ENCODE peak calls at places on chromosomes 6 and 20, in five cellular contexts. T is HCT116, L is GM12878, D is HepG2, Q is K562. X is an unnamed sample.

GRCh38 chr6:159110013-159110412 is 59.2 kb upstream of the FNDC1 start:
- DNase-seq in T (peak), L (no peak), D (peak), Q (peak), X (peak)

GRCh38 chr6:168871535-168872106 is 382.0 kb downstream of the THBS2 start:
- DNase-seq in T (no peak), L (no peak), D (no peak), Q (no peak), X (no peak)

GRCh38 chr6:132811276-132811675 is 3.1 kb upstream of the RPS12 start:
- DNase-seq in T (no peak), L (no peak), D (peak), Q (no peak), X (no peak)

GRCh38 chr6:47161176-47161687 is 119.1 kb upstream of the ADGRF1 start:
- DNase-seq in T (peak), L (no peak), D (no peak), Q (no peak), X (no peak)

GRCh38 chr6:155117266-155117665 is 122.2 kb downstream of the TIAM2 start:
- DNase-seq in T (no peak), L (no peak), D (no peak), Q (no peak), X (no peak)

GRCh38 chr6:90105766-90106165 is 190.9 kb downstream of the BACH2 start:
- DNase-seq in T (no peak), L (no peak), D (no peak), Q (no peak), X (no peak)

GRCh38 chr20:17735206-17735804 is 35.5 kb downstream of the BANF2 start:
- DNase-seq in T (no peak), L (no peak), D (no peak), Q (no peak), X (no peak)

GRCh38 chr6:10463491-10464481 is 48.9 kb upstream of the TFAP2A start:
- DNase-seq in T (no peak), L (no peak), D (no peak), Q (peak), X (no peak)

GRCh38 chr6:39357998-39358686 is 35.6 kb upstream of the KCNK16 start:
- DNase-seq in T (no peak), L (no peak), D (no peak), Q (no peak), X (peak)

GRCh38 chr6:166465671-166466087 is 82.9 kb upstream of the MPC1 start:
- DNase-seq in T (no peak), L (no peak), D (no peak), Q (peak), X (peak)

GRCh38 chr6:20236899-20237600 is 24.8 kb upstream of the MBOAT1 start:
- DNase-seq in T (no peak), L (no peak), D (no peak), Q (no peak), X (no peak)

GRCh38 chr6:100865525-100865924 is 15.6 kb downstream of the ASCC3 start:
- DNase-seq in T (no peak), L (no peak), D (no peak), Q (no peak), X (no peak)

GRCh38 chr20:4026093-4026601 is 10.8 kb upstream of the RNF24 start:
- DNase-seq in T (no peak), L (no peak), D (peak), Q (peak), X (peak)

GRCh38 chr6:57190140-57190539 is 18.0 kb downstream of the BAG2 start:
- DNase-seq in T (no peak), L (no peak), D (peak), Q (no peak), X (no peak)

GRCh38 chr20:17202668-17203067 is 24.2 kb upstream of the PCSK2 start:
- DNase-seq in T (no peak), L (no peak), D (no peak), Q (no peak), X (no peak)

GRCh38 chr6:90347411-90347841 is 50.8 kb upstream of the BACH2 start:
- DNase-seq in T (no peak), L (no peak), D (no peak), Q (no peak), X (no peak)

GRCh38 chr6:33199687-33200233 is 705 bp downstream of the RXRB start:
- DNase-seq in T (peak), L (no peak), D (peak), Q (peak), X (peak)

GRCh38 chr20:14512856-14513255 is 175.4 kb upstream of the FLRT3 start:
- DNase-seq in T (no peak), L (no peak), D (no peak), Q (no peak), X (no peak)

GRCh38 chr6:129592516-129593232 is 117.3 kb downstream of the ARHGAP18 start:
- DNase-seq in T (no peak), L (no peak), D (no peak), Q (no peak), X (no peak)

GRCh38 chr6:26031151-26031594 is 56.1 kb upstream of the HFE start:
- DNase-seq in T (no peak), L (no peak), D (no peak), Q (no peak), X (no peak)

GRCh38 chr6:26033132-26033941 is 53.9 kb upstream of the HFE start:
- DNase-seq in T (peak), L (peak), D (peak), Q (peak), X (peak)

GRCh38 chr6:26032387-26033131 is 54.7 kb upstream of the HFE start:
- DNase-seq in T (no peak), L (peak), D (no peak), Q (no peak), X (no peak)

GRCh38 chr6:26030716-26031115 is 56.5 kb upstream of the HFE start:
- DNase-seq in T (no peak), L (no peak), D (no peak), Q (no peak), X (no peak)

DNA sequence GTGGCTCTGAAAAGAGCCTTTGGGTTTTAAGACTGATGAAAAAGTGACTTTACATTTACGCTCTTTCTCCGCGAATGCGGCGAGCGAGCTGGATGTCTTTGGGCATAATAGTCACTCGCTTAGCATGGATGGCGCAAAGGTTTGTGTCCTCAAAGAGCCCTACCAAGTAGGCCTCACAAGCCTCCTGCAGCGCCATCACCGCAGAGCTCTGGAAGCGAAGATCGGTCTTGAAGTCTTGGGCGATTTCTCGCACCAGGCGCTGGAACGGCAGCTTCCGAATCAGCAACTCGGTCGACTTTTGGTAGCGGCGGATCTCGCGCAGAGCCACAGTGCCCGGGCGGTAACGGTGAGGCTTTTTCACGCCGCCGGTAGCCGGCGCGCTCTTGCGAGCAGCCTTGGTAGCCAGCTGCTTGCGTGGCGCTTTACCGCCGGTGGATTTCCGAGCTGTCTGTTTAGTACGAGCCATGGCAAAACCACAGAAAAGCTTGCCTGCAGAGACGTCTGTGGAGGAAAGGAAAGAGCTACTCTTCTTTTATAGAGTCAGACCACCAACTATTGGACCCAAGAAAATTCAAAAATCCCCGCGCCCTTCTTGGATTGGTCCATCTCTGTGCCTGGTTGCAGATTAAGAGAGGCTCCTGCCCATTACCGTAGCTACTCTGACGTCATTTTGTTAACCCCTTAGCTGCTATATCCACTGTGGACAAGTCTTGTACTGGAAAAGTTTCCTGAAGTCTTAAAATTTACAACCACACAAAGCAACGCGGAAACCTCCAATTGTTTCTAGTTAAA is 55.4 kb upstream of the HFE start:
- DNase-seq in T (peak), L (peak), D (peak), Q (peak), X (peak)
- H3K9ac ChIP-seq in T (peak), L (peak), D (peak), Q (peak), X (peak)

DNA sequence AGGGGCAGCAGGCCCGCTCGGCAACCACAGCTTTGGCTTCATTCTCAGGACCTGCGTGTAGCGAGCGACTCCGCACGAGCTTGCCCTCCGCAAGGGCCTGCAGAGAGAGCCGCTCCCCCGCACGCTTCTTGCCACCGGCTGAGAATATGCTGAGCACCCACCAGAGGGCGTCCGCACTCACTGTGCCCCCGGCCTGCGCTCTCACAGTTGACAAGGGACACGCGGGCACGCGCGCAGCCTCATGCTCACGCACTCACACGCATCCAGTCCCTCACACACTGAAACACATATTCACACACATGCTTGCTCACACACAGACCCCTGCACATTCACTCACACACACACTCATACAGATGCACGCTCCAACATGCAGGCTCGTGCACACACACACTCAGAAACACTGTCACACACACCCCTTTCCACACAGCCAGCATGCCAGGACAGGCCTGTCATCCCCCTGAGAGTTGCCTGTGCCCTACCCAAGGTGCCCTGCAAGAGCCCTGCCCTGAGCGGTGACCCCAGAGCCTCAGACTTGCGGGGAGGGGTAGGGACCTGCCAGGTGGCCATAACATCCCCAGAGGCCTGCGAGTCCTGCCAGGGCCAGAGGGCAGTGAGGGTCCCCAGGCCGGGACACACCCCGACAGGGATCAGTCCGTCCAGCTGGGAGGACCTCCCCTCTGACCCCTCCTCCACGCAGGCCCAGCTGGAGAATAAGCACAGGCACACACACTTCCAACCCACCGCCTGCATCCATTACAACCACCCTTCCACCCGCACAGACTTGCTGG is 174.1 kb downstream of the BMP7 start:
- DNase-seq in T (peak), L (peak), D (peak), Q (peak), X (peak)
- TF ChIP-seq ZBTB33 in T (no peak), L (no peak), D (no peak), Q (no peak), X (no peak)

GRCh38 chr6:109240370-109241084 is 141.7 kb downstream of the CD164 start:
- DNase-seq in T (no peak), L (no peak), D (no peak), Q (no peak), X (no peak)
- H3K9ac ChIP-seq in T (no peak), L (no peak), D (peak), Q (peak), X (no peak)

GRCh38 chr20:52234302-52235045 is 42.9 kb upstream of the ZFP64 start:
- DNase-seq in T (no peak), L (no peak), D (peak), Q (no peak), X (no peak)

GRCh38 chr20:52231230-52231746 is 39.7 kb upstream of the ZFP64 start:
- DNase-seq in T (no peak), L (no peak), D (peak), Q (no peak), X (no peak)

GRCh38 chr20:52235129-52235528 is 43.5 kb upstream of the ZFP64 start:
- DNase-seq in T (no peak), L (no peak), D (no peak), Q (no peak), X (no peak)

GRCh38 chr20:52226370-52226769 is 34.8 kb upstream of the ZFP64 start:
- DNase-seq in T (no peak), L (no peak), D (peak), Q (no peak), X (no peak)

DNA sequence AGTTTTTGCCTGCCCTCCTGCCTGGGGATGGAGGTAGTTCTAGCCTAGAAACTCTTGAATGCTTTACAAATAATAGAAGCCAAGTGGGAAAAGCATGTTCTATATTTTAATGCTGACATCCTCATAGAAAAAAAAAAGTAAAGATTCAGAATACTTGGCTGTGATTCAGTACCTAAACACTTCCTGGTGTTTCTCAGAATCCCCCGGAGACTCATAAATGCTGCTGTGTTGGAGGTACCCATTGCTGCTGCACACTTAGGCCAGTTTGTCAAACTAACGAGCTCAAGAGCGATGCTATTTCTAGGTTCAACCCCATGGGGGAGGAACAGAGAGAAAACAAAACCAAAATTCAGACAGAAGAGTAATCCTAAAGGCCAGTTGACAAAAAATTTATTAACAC is 38.8 kb upstream of the ZFP64 start:
- DNase-seq in T (no peak), L (no peak), D (no peak), Q (no peak), X (no peak)
- TF ChIP-seq ZBTB33 in T (no peak), L (no peak), D (no peak), Q (no peak), X (no peak)

DNA sequence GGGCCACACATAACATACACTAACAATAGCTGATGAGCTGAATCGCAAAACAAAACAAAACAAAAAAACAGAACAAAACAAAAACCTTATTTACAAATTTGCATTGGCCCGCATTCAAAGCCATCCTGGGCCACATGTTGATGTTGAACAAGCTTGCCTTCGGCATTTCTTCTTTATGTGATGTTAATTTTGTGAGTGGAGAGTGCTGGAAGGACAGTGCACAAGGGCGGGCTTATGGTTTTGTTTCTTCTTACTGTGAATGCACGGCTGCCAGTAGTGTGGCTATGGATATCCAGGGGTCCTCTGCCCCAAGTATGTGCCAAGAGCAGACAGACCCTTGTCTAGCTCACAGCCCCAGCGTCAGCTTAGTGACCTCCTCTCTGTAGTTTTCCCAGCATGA is 24.7 kb downstream of the ZNF292 start:
- DNase-seq in T (no peak), L (no peak), D (no peak), Q (no peak), X (no peak)
- H3K9ac ChIP-seq in T (no peak), L (no peak), D (no peak), Q (no peak), X (no peak)